ENCODE peak calls at places on chromosomes 7 and 10, in eight cellular contexts. O, L, E, V, T, B, R and M are unnamed samples. For H3K27me3 and H3K4me1, the result is how much of the 10 kb centered on the place peaks cover.

GRCh38 chr10:352476-353235 is 217.4 kb downstream of the ZMYND11 start:
- DNase-seq in V (no peak), T (no peak), B (no peak), O (no peak), R (no peak), E (peak), L (no peak), M (no peak)

GRCh38 chr7:117110480-117111315 is 157.4 kb downstream of the ST7 start:
- DNase-seq in O (no peak), L (peak), E (no peak), V (no peak), T (peak), R (no peak), B (peak), M (peak)

GRCh38 chr7:139731802-139732470 is 45.9 kb downstream of the HIPK2 start:
- DNase-seq in T (no peak), B (no peak), E (peak), L (no peak), V (no peak), R (peak), O (peak), M (no peak)

GRCh38 chr10:112227331-112227961 is 43.9 kb upstream of the GPAM start:
- DNase-seq in R (peak), L (no peak), T (no peak), E (peak), V (no peak), O (no peak), B (no peak), M (no peak)

GRCh38 chr7:151585744-151586424 is 66.2 kb upstream of the RHEB start:
- DNase-seq in V (no peak), R (peak), T (no peak), E (no peak), L (no peak), O (no peak), B (no peak), M (no peak)

GRCh38 chr7:138739859-138740258 is 38.7 kb upstream of the SVOPL start:
- DNase-seq in O (no peak), B (no peak), R (no peak), L (no peak), E (no peak), T (no peak), V (no peak), M (no peak)

GRCh38 chr10:70575874-70576802 is 26.4 kb downstream of the PRF1 start:
- DNase-seq in O (peak), B (no peak), L (no peak), E (peak), R (peak), T (no peak), V (no peak), M (no peak)

GRCh38 chr7:82410461-82410860 is 33.1 kb downstream of the CACNA2D1 start:
- DNase-seq in V (no peak), O (no peak), R (peak), T (no peak), E (peak), L (no peak), B (no peak), M (no peak)

GRCh38 chr7:77318019-77318418 is 98.1 kb downstream of the GSAP start:
- DNase-seq in B (no peak), T (no peak), L (no peak), R (no peak), E (no peak), O (no peak), V (no peak), M (no peak)

GRCh38 chr7:845091-845490 is 12.8 kb downstream of the SUN1 start:
- DNase-seq in R (no peak), E (no peak), V (no peak), O (no peak), T (no peak), B (no peak), L (no peak), M (no peak)

GRCh38 chr10:123997486-123998196 is 95.8 kb downstream of the CHST15 start:
- DNase-seq in L (no peak), T (no peak), R (peak), O (no peak), V (no peak), E (peak), B (no peak), M (no peak)
- H3K27ac ChIP-seq in L (no peak), T (no peak), R (peak), O (no peak), V (no peak), E (no peak), B (no peak), M (no peak)

GRCh38 chr7:21719846-21720245 is 177.0 kb downstream of the DNAH11 start:
- DNase-seq in E (no peak), L (no peak), V (no peak), O (no peak), R (no peak), B (no peak), T (no peak), M (no peak)

GRCh38 chr7:21722371-21722770 is 179.5 kb downstream of the DNAH11 start:
- DNase-seq in T (no peak), O (no peak), L (no peak), B (no peak), V (no peak), E (no peak), R (no peak), M (no peak)

DNA sequence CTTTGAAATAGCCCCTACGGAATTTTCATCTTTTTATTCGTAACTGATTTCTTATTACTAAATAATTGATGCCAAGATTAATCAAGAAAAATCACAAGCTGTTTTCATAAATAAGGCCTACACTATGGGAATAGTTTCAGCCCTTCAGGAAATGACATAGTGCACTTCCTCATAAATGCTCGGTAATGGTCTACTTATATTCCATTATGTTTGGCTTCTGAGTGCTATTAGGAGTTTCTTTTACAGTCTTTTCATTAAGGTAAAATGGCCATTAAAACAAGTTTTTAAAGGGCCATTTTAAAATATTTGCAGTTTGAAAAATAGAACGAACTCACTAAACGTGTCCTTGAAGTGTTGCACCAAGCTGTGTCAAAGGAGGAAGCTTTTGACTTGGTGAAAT is 174.5 kb downstream of the DNAH11 start:
- DNase-seq in L (no peak), B (no peak), R (no peak), T (no peak), V (no peak), O (no peak), E (no peak), M (no peak)
- H3K27me3 ChIP-seq in L (under half), B (under half), R (under half), T (under half), V (under half), O (under half), E (under half), M (under half)

GRCh38 chr7:42233939-42234338 is 3.1 kb downstream of the GLI3 start:
- DNase-seq in O (no peak), E (no peak), L (no peak), V (no peak), T (no peak), B (no peak), R (peak), M (no peak)

GRCh38 chr7:42233166-42233565 is 3.8 kb downstream of the GLI3 start:
- DNase-seq in R (peak), L (no peak), E (no peak), O (peak), B (no peak), T (no peak), V (no peak), M (no peak)

GRCh38 chr7:42232275-42232674 is 4.7 kb downstream of the GLI3 start:
- DNase-seq in L (no peak), O (peak), R (peak), E (no peak), B (no peak), T (no peak), V (no peak), M (no peak)

GRCh38 chr7:42227931-42228591 is 8.9 kb downstream of the GLI3 start:
- DNase-seq in T (no peak), E (no peak), B (no peak), O (peak), R (peak), L (no peak), V (no peak), M (no peak)

DNA sequence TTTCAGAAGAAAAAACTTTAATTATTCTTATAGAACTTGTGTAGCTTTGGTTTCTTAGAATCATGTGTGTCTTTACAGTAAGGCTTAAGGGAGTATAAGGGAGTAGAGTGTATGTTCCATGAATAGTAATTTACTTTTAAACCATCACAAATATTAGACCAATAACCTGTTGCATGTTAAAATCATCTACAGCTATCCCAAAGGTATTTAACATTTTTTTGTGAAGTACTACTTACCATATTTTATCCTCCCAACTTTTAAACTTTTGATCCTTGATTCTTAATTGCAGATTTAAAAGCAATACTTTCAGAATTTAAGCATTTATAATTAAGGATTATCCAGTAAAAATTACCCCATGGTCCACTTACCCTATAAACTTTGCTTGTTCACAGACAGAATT is 6.0 kb downstream of the GLI3 start:
- DNase-seq in E (no peak), T (no peak), O (no peak), B (no peak), L (no peak), R (no peak), V (no peak), M (no peak)
- H3K4me1 ChIP-seq in E (under half), T (under half), O (under half), B (under half), L (under half), R (half or more), V (half or more), M (under half)

GRCh38 chr10:93897070-93897797 is 3.5 kb downstream of the SLC35G1 start:
- DNase-seq in T (no peak), E (no peak), R (no peak), B (no peak), L (no peak), V (no peak), O (no peak), M (no peak)
- H3K27ac ChIP-seq in T (no peak), E (no peak), R (no peak), B (no peak), L (no peak), V (no peak), O (no peak), M (no peak)

GRCh38 chr7:41691286-41691966 is 11.5 kb downstream of the INHBA start:
- DNase-seq in T (no peak), V (no peak), R (no peak), E (no peak), O (no peak), B (no peak), L (no peak), M (no peak)

GRCh38 chr7:41695661-41696322 is 7.1 kb downstream of the INHBA start:
- DNase-seq in L (no peak), T (no peak), E (no peak), B (no peak), O (no peak), V (no peak), R (no peak), M (no peak)

GRCh38 chr7:41694490-41694889 is 8.4 kb downstream of the INHBA start:
- DNase-seq in B (no peak), L (no peak), E (no peak), T (no peak), R (no peak), V (no peak), O (no peak), M (no peak)

GRCh38 chr7:41696323-41696916 is 6.5 kb downstream of the INHBA start:
- DNase-seq in L (no peak), R (peak), T (no peak), V (peak), B (no peak), O (peak), E (peak), M (no peak)

DNA sequence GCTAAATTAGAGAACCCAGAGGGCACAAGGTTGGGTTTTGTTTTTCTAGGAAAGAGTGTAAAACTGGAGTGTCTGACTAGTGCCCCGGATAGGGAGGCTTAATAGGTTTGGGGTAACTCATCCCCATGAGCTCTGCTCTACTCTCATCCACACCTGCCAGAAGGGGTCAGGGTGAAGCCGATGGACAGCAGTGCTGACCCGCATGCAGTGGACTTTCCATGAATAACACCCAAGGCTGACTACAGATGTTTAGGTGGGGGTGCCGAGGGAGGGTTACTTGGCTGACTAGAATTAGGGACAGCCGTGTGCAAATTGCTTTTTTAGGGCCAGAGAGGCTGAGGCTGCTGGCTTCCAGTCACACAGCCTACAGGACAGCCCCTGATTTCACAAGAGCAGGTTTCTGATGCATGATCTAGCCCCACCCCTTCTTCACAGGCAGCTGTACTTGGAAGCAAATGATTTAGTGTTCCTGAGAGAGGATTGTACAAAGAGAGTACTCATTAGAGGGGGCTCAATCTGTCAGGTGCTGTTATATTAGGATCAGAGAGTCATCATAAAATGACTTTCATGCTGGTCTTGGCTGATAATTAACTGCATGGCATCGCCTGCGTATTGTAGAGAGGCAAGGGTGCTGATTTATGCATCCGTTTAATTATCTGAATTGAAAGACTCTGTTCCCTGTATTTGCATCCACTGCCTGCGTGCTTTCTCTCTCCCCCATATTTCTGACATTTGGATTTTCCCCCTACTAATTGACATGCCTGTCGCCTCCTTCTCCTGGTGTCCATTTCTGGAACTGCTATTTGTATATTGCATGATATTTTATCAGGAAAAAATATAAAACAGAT is 9.5 kb downstream of the INHBA start:
- DNase-seq in L (no peak), B (no peak), O (no peak), R (no peak), T (no peak), V (no peak), E (no peak), M (no peak)
- H3K27me3 ChIP-seq in L (under half), B (under half), O (under half), R (under half), T (under half), V (under half), E (under half), M (under half)

GRCh38 chr10:73876157-73876556 is 1.8 kb upstream of the CAMK2G start:
- DNase-seq in E (no peak), L (no peak), B (no peak), T (no peak), R (no peak), O (no peak), V (no peak), M (no peak)

GRCh38 chr10:73876566-73876965 is 2.2 kb upstream of the CAMK2G start:
- DNase-seq in T (no peak), L (no peak), O (no peak), B (no peak), E (no peak), V (no peak), R (no peak), M (no peak)

GRCh38 chr10:73876971-73877370 is 2.6 kb upstream of the CAMK2G start:
- DNase-seq in T (no peak), E (no peak), B (no peak), R (peak), V (no peak), O (no peak), L (no peak), M (no peak)

GRCh38 chr10:73878365-73878764 is 4.0 kb upstream of the CAMK2G start:
- DNase-seq in R (no peak), T (no peak), O (no peak), V (no peak), B (no peak), E (no peak), L (no peak), M (no peak)

DNA sequence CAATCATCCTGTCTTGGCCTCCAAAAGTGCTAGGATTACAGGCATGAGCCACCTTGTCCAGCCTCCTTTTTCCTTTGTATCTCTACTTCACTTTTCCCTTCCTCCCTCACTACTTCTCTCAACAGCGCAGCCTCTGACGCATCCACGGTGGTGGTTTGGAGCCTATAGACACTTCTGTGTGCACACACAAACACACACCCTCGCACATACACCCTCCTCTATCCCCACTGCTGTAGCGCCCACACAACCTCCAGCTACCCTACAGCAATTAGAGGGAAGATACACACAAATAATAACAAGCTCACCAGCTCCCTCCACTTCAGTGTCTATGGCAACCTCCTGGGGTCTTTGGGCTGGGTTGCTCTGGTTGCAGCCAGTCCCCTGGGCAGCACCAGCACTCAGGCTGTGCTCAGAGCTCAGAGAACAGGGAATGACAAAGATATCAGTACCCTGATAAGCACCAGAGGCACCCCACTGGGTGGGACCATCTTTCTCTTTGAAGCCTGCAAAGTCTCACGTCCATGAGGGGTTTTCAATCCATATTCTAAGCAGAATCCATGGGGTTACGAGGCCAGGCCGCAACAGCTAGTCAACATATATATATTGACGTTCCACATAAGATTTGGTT is 3.3 kb upstream of the CAMK2G start:
- DNase-seq in L (no peak), R (no peak), O (peak), T (no peak), V (no peak), E (no peak), B (no peak), M (no peak)
- H3K4me1 ChIP-seq in L (under half), R (under half), O (under half), T (under half), V (under half), E (under half), B (under half), M (under half)